ENCODE peak calls at places on chromosome 5, in nine cellular contexts. One of them, this sample, is unnamed.

GRCh38 chr5:35319231-35320002 is 89.1 kb upstream of the PRLR start:
- DNase-seq in ovary: no peak
- DNase-seq in adrenal gland: peak; percentile 87
- DNase-seq in uterus: peak; percentile 36
- DNase-seq in A549: no peak
- DNase-seq in IMR-90: peak; percentile 2
- DNase-seq in HepG2: no peak
- DNase-seq in tibial nerve: peak; percentile 70
- DNase-seq in right lobe of liver: peak; percentile 57
- DNase-seq in this sample: no peak

GRCh38 chr5:142871056-142871879 is 101.1 kb downstream of the ARHGAP26 start:
- DNase-seq in ovary: no peak
- DNase-seq in adrenal gland: no peak
- DNase-seq in uterus: no peak
- DNase-seq in A549: no peak
- DNase-seq in IMR-90: no peak
- DNase-seq in HepG2: no peak
- DNase-seq in tibial nerve: no peak
- DNase-seq in right lobe of liver: no peak
- DNase-seq in this sample: no peak

GRCh38 chr5:6188344-6188743 is 190.0 kb downstream of the MED10 start:
- DNase-seq in ovary: no peak
- DNase-seq in adrenal gland: no peak
- DNase-seq in uterus: no peak
- DNase-seq in A549: no peak
- DNase-seq in IMR-90: no peak
- DNase-seq in HepG2: no peak
- DNase-seq in tibial nerve: no peak
- DNase-seq in right lobe of liver: no peak
- DNase-seq in this sample: no peak

GRCh38 chr5:146561711-146562110 is 45.7 kb upstream of the GPR151 start:
- DNase-seq in ovary: no peak
- DNase-seq in adrenal gland: no peak
- DNase-seq in uterus: no peak
- DNase-seq in A549: no peak
- DNase-seq in IMR-90: no peak
- DNase-seq in HepG2: no peak
- DNase-seq in tibial nerve: no peak
- DNase-seq in right lobe of liver: no peak
- DNase-seq in this sample: no peak

GRCh38 chr5:157857821-157858526 is 971 bp downstream of the CLINT1 start:
- DNase-seq in ovary: no peak
- DNase-seq in adrenal gland: no peak
- DNase-seq in uterus: no peak
- DNase-seq in A549: no peak
- DNase-seq in IMR-90: peak; percentile 21
- DNase-seq in HepG2: no peak
- DNase-seq in tibial nerve: no peak
- DNase-seq in right lobe of liver: no peak
- DNase-seq in this sample: no peak

GRCh38 chr5:124315746-124316415 is 430.6 kb downstream of the ZNF608 start:
- DNase-seq in ovary: no peak
- DNase-seq in adrenal gland: no peak
- DNase-seq in uterus: no peak
- DNase-seq in A549: no peak
- DNase-seq in IMR-90: peak; percentile 66
- DNase-seq in HepG2: no peak
- DNase-seq in tibial nerve: no peak
- DNase-seq in right lobe of liver: no peak
- DNase-seq in this sample: no peak

GRCh38 chr5:170491479-170491878 is 12.3 kb upstream of the KCNIP1 start:
- DNase-seq in ovary: no peak
- DNase-seq in adrenal gland: peak; percentile 61
- DNase-seq in uterus: no peak
- DNase-seq in A549: no peak
- DNase-seq in IMR-90: peak; percentile 84
- DNase-seq in HepG2: no peak
- DNase-seq in tibial nerve: peak; percentile 33
- DNase-seq in right lobe of liver: no peak
- DNase-seq in this sample: no peak

GRCh38 chr5:93926831-93927600 is 185.6 kb upstream of the POU5F2 start:
- DNase-seq in ovary: no peak
- DNase-seq in adrenal gland: no peak
- DNase-seq in uterus: no peak
- DNase-seq in A549: no peak
- DNase-seq in IMR-90: peak; percentile 51
- DNase-seq in HepG2: no peak
- DNase-seq in tibial nerve: no peak
- DNase-seq in right lobe of liver: no peak
- DNase-seq in this sample: no peak

GRCh38 chr5:83313431-83313830 is 158.1 kb upstream of the VCAN start:
- DNase-seq in ovary: no peak
- DNase-seq in adrenal gland: no peak
- DNase-seq in uterus: no peak
- DNase-seq in A549: no peak
- DNase-seq in IMR-90: peak; percentile 57
- DNase-seq in HepG2: no peak
- DNase-seq in tibial nerve: no peak
- DNase-seq in right lobe of liver: no peak
- DNase-seq in this sample: no peak

GRCh38 chr5:140637722-140638473 is 1.4 kb upstream of the TMCO6 start:
- DNase-seq in ovary: peak; percentile 50
- DNase-seq in adrenal gland: no peak
- DNase-seq in uterus: no peak
- DNase-seq in A549: no peak
- DNase-seq in IMR-90: no peak
- DNase-seq in HepG2: peak; percentile 50
- DNase-seq in tibial nerve: no peak
- DNase-seq in right lobe of liver: no peak
- DNase-seq in this sample: no peak

GRCh38 chr5:140641716-140642115 is 2.5 kb downstream of the TMCO6 start:
- DNase-seq in ovary: no peak
- DNase-seq in adrenal gland: no peak
- DNase-seq in uterus: no peak
- DNase-seq in A549: no peak
- DNase-seq in IMR-90: no peak
- DNase-seq in HepG2: no peak
- DNase-seq in tibial nerve: no peak
- DNase-seq in right lobe of liver: no peak
- DNase-seq in this sample: no peak

GRCh38 chr5:140642718-140643117 is 3.5 kb downstream of the TMCO6 start:
- DNase-seq in ovary: no peak
- DNase-seq in adrenal gland: peak; percentile 81
- DNase-seq in uterus: no peak
- DNase-seq in A549: no peak
- DNase-seq in IMR-90: peak; percentile 45
- DNase-seq in HepG2: no peak
- DNase-seq in tibial nerve: peak; percentile 21
- DNase-seq in right lobe of liver: peak; percentile 77
- DNase-seq in this sample: no peak

GRCh38 chr5:140635291-140636257 is 2.6 kb upstream of the CD14 start:
- DNase-seq in ovary: no peak
- DNase-seq in adrenal gland: peak; percentile 33
- DNase-seq in uterus: no peak
- DNase-seq in A549: no peak
- DNase-seq in IMR-90: no peak
- DNase-seq in HepG2: peak; percentile 63
- DNase-seq in tibial nerve: no peak
- DNase-seq in right lobe of liver: no peak
- DNase-seq in this sample: no peak

DNA sequence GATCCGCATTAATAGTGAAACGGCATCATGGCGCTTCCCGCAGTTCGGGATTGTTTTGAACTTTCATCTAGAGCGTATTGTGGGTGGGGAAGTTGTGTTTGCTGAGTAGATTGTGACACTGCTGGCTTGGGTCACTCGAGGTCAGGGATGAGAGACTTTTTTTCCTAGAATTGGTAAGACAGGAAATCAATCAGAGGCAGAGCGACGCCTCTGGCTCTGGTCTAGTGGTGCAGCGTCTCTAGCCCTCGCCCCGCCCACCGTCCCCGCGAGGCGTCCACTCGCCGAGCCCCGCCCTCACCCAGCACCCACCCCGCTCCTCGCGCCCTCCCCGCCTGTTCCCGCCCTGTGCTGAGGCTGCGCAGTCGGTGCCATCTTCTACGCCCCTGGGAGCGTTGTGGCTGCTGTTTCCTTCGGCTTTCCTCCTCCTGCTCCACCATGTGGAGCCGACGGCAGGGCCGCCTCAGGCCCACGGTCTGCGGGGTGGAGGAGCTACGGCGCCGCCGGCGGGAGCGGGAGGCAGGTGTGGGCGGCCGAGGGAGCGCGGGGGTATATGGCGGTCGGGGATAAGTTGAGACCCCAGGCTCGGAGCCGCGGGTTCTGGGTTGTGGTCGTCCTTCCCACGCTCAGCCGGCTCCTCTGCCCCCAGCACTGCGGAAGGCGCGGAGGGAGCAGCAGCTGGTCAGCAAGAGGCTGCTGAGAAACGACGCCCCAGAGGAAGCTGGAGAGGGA is at the start of gene TMCO6:
- DNase-seq in ovary: peak; percentile 98
- DNase-seq in adrenal gland: peak; percentile 99
- DNase-seq in uterus: peak; percentile 97
- DNase-seq in A549: peak; percentile 96
- DNase-seq in IMR-90: peak; percentile 89
- DNase-seq in HepG2: peak; percentile 99
- DNase-seq in tibial nerve: peak; percentile 97
- DNase-seq in right lobe of liver: peak; percentile 99
- DNase-seq in this sample: peak; percentile 90
- TF ChIP-seq POLR2A in ovary: peak; percentile 19
- TF ChIP-seq POLR2A in adrenal gland: no peak
- TF ChIP-seq POLR2A in uterus: peak; percentile 72
- TF ChIP-seq POLR2A in A549: peak; percentile 94
- TF ChIP-seq POLR2A in IMR-90: no peak
- TF ChIP-seq POLR2A in HepG2: no peak
- TF ChIP-seq POLR2A in tibial nerve: no peak
- TF ChIP-seq POLR2A in right lobe of liver: peak; percentile 69
- TF ChIP-seq POLR2A in this sample: peak; percentile 40

DNA sequence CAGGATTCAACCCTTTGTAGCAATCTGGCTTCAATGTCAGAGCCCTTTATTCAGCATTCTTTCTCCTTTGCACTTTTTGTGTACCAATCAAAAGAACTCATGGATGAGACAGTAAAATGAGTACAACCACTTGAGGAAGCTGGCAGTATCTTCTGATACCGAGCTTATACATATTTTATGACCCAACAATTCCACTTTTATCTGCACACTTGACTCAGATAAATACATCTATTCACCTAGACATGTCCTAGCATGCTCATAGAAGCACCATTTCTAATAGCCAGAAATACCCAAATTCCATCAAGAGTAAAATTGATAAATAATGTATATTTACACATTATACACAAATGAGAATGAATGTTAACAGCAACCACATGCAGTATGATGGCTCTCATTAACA is 111.2 kb upstream of the PTGER4 start:
- DNase-seq in ovary: no peak
- DNase-seq in adrenal gland: no peak
- DNase-seq in uterus: no peak
- DNase-seq in A549: no peak
- DNase-seq in IMR-90: no peak
- DNase-seq in HepG2: no peak
- DNase-seq in tibial nerve: no peak
- DNase-seq in right lobe of liver: no peak
- DNase-seq in this sample: no peak
- H3K4me1 ChIP-seq in ovary: no peaks in the 10 kb centered on the region
- H3K4me1 ChIP-seq in adrenal gland: peaks cover 9% of the 10 kb centered on the region
- H3K4me1 ChIP-seq in uterus: no peaks in the 10 kb centered on the region
- H3K4me1 ChIP-seq in A549: peaks cover 16% of the 10 kb centered on the region
- H3K4me1 ChIP-seq in IMR-90: peaks cover 8% of the 10 kb centered on the region
- H3K4me1 ChIP-seq in HepG2: no peaks in the 10 kb centered on the region
- H3K4me1 ChIP-seq in tibial nerve: no peaks in the 10 kb centered on the region
- H3K4me1 ChIP-seq in right lobe of liver: no peaks in the 10 kb centered on the region
- H3K4me1 ChIP-seq in this sample: no peaks in the 10 kb centered on the region

DNA sequence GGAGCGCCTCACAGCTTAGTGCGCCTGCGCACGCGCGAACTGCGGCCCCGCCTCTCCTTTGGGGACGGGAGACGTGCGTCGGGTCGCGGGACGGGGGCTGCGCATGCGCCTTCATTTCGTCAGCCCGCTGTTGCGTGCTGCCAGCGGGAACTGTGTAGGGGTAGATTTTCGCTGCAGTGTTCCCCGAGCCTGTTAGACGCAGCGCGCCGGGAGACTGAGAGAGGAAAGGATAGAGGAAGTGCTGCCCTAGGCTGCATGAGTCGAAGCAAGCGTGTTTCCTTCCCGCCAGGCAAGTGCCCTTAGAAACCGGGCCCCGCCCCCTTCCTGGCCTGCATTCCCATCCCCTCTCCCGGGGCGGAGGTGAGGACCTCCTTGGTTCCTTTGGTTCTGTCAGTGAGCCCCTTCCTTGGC is 12.3 kb downstream of the ITGA1 start:
- DNase-seq in ovary: peak; percentile 97
- DNase-seq in adrenal gland: peak; percentile 97
- DNase-seq in uterus: peak; percentile 97
- DNase-seq in A549: peak; percentile 82
- DNase-seq in IMR-90: peak; percentile 94
- DNase-seq in HepG2: peak; percentile 86
- DNase-seq in tibial nerve: peak; percentile 81
- DNase-seq in right lobe of liver: peak; percentile 97
- DNase-seq in this sample: peak; percentile 58
- TF ChIP-seq POLR2A in ovary: peak; percentile 76
- TF ChIP-seq POLR2A in adrenal gland: peak; percentile 69
- TF ChIP-seq POLR2A in uterus: peak; percentile 88
- TF ChIP-seq POLR2A in A549: peak; percentile 64
- TF ChIP-seq POLR2A in IMR-90: peak; percentile 71
- TF ChIP-seq POLR2A in HepG2: peak; percentile 73
- TF ChIP-seq POLR2A in tibial nerve: peak; percentile 65
- TF ChIP-seq POLR2A in right lobe of liver: peak; percentile 67
- TF ChIP-seq POLR2A in this sample: no peak

GRCh38 chr5:160007610-160008009 is 1.3 kb upstream of the TTC1 start:
- DNase-seq in ovary: no peak
- DNase-seq in adrenal gland: no peak
- DNase-seq in uterus: no peak
- DNase-seq in A549: no peak
- DNase-seq in IMR-90: no peak
- DNase-seq in HepG2: no peak
- DNase-seq in tibial nerve: no peak
- DNase-seq in right lobe of liver: no peak
- DNase-seq in this sample: no peak

GRCh38 chr5:160009591-160009989 is 651 bp downstream of the TTC1 start:
- DNase-seq in ovary: no peak
- DNase-seq in adrenal gland: no peak
- DNase-seq in uterus: no peak
- DNase-seq in A549: no peak
- DNase-seq in IMR-90: no peak
- DNase-seq in HepG2: no peak
- DNase-seq in tibial nerve: no peak
- DNase-seq in right lobe of liver: no peak
- DNase-seq in this sample: no peak

GRCh38 chr5:160008877-160009590 is at the start of gene TTC1:
- DNase-seq in ovary: peak; percentile 96
- DNase-seq in adrenal gland: peak; percentile 99
- DNase-seq in uterus: peak; percentile 94
- DNase-seq in A549: peak; percentile 94
- DNase-seq in IMR-90: peak; percentile 100
- DNase-seq in HepG2: peak; percentile 98
- DNase-seq in tibial nerve: peak; percentile 99
- DNase-seq in right lobe of liver: peak; percentile 96
- DNase-seq in this sample: peak; percentile 78

DNA sequence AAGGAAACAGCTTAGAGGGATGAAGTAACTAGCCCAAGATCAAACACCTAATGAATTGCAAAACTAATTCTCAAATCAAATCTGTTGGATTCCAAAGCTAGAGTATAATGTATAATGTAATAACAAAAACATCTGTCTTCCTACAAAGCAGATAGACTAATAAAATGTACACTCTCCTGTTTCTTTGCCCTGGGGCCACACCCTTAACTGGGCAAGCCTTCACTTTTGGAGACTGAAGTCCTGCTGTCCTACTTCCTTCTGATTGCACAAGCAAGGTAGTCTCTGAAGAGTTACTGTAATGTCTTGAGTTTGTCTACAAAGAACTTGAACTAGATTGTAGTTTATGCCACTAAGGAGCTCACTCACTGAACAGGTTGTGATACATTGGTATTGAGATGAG is 2.5 kb downstream of the TTC1 start:
- DNase-seq in ovary: no peak
- DNase-seq in adrenal gland: no peak
- DNase-seq in uterus: no peak
- DNase-seq in A549: no peak
- DNase-seq in IMR-90: no peak
- DNase-seq in HepG2: no peak
- DNase-seq in tibial nerve: no peak
- DNase-seq in right lobe of liver: no peak
- DNase-seq in this sample: no peak
- H3K4me1 ChIP-seq in ovary: peaks cover 7% of the 10 kb centered on the region
- H3K4me1 ChIP-seq in adrenal gland: peaks cover 23% of the 10 kb centered on the region
- H3K4me1 ChIP-seq in uterus: no peaks in the 10 kb centered on the region
- H3K4me1 ChIP-seq in A549: peaks cover 18% of the 10 kb centered on the region
- H3K4me1 ChIP-seq in IMR-90: peaks cover 1% of the 10 kb centered on the region
- H3K4me1 ChIP-seq in HepG2: peaks cover 38% of the 10 kb centered on the region
- H3K4me1 ChIP-seq in tibial nerve: peaks cover 25% of the 10 kb centered on the region
- H3K4me1 ChIP-seq in right lobe of liver: peaks cover 11% of the 10 kb centered on the region
- H3K4me1 ChIP-seq in this sample: peaks cover 10% of the 10 kb centered on the region